ENCODE peak calls at places on chromosomes 4 and X, in six cellular contexts. K is substantia nigra, M is CMK, F is anterior cingulate cortex, T is PC-3, P is GM12891. B is an unnamed sample.

GRCh38 chr4:58042176-58042575 is 932.0 kb upstream of the IGFBP7 start:
- DNase-seq in K (no peak), M (no peak), F (no peak), T (peak; percentile 45), P (no peak), B (no peak)

GRCh38 chrX:2550288-2551020 is 49.7 kb upstream of the DHRSX start:
- DNase-seq in K (no peak), M (no peak), F (no peak), T (no peak), P (no peak), B (no peak)

GRCh38 chr4:169940460-169940859 is 85.7 kb downstream of the MFAP3L start:
- DNase-seq in K (no peak), M (no peak), F (no peak), T (no peak), P (no peak), B (no peak)

GRCh38 chr4:86935499-86935832 is 655 bp downstream of the AFF1 start:
- DNase-seq in K (peak; percentile 48), M (no peak), F (peak; percentile 41), T (no peak), P (no peak), B (peak; percentile 40)

GRCh38 chr4:157043131-157043530 is 32.8 kb upstream of the GLRB start:
- DNase-seq in K (no peak), M (peak; percentile 85), F (no peak), T (peak; percentile 39), P (no peak), B (no peak)

GRCh38 chr4:175932116-175932515 is 120.1 kb upstream of the GPM6A start:
- DNase-seq in K (no peak), M (no peak), F (no peak), T (no peak), P (no peak), B (no peak)

GRCh38 chr4:168854216-168854921 is 155.7 kb downstream of the CBR4 start:
- DNase-seq in K (no peak), M (no peak), F (no peak), T (no peak), P (no peak), B (no peak)

GRCh38 chr4:77994194-77994721 is 62.9 kb upstream of the FRAS1 start:
- DNase-seq in K (no peak), M (peak; percentile 27), F (no peak), T (peak; percentile 67), P (peak; percentile 8), B (no peak)

B was measured in C1 segment of cervical spinal cord.